ENCODE peak calls at places on chromosomes 16 and 17, in five cellular contexts. R is upper lobe of right lung; K is activated T-cell treated with anti-CD3 and anti-CD28 coated beads, Interleukin-2, amount 50 U/mL, for 72 hours; G is effector memory CD8-positive, alpha-beta T cell; O is K562. H is an unnamed sample.

GRCh38 chr17:27560668-27561067 is 70.3 kb upstream of the LGALS9 start:
- ATAC-seq in R (peak; percentile 74), K (no peak), G (no peak), O (no peak), H (peak; percentile 66)

GRCh38 chr16:8126313-8126712 is 464.0 kb downstream of the TMEM114 start:
- ATAC-seq in R (no peak), K (no peak), G (no peak), O (no peak), H (no peak)

GRCh38 chr16:87043273-87044030 is 273.7 kb downstream of the C16orf95 start:
- ATAC-seq in R (peak; percentile 21), K (no peak), G (no peak), O (no peak), H (no peak)

GRCh38 chr17:41486809-41487530 is 2.7 kb downstream of the KRT36 start:
- ATAC-seq in R (peak; percentile 76), K (no peak), G (no peak), O (peak; percentile 94), H (no peak)

GRCh38 chr16:67475051-67475450 is 5.9 kb downstream of the ATP6V0D1 start:
- ATAC-seq in R (no peak), K (no peak), G (no peak), O (peak; percentile 52), H (no peak)

GRCh38 chr17:59830007-59830630 is 62.6 kb downstream of the TUBD1 start:
- ATAC-seq in R (no peak), K (no peak), G (no peak), O (peak; percentile 47), H (no peak)

GRCh38 chr17:3770471-3770870 is 30.5 kb downstream of the ITGAE start:
- ATAC-seq in R (peak; percentile 52), K (peak; percentile 37), G (peak; percentile 74), O (no peak), H (peak; percentile 42)

GRCh38 chr17:2974347-2974746 is 89.1 kb downstream of the OR1D5 start:
- ATAC-seq in R (no peak), K (no peak), G (no peak), O (no peak), H (no peak)